ENCODE peak calls at places on chromosomes 16 and 17, in eight cellular contexts. Z is brain microvascular endothelial cell, Q is sigmoid colon, T is A549, J is GM12878, W is mucosa of descending colon, D is GM12865, U is ascending aorta. S is an unnamed sample.

GRCh38 chr16:20940864-20941634 is 40.5 kb downstream of the LYRM1 start:
- DNase-seq in Z (no peak), Q (no peak), T (no peak), J (no peak), W (no peak), D (no peak), U (no peak), S (no peak)

GRCh38 chr17:72171703-72172670 is 51.2 kb downstream of the SOX9 start:
- DNase-seq in Z (no peak), Q (no peak), T (no peak), J (no peak), W (no peak), D (no peak), U (no peak), S (no peak)

GRCh38 chr17:5883775-5884665 is 186.2 kb upstream of the WSCD1 start:
- DNase-seq in Z (no peak), Q (no peak), T (no peak), J (no peak), W (no peak), D (no peak), U (no peak), S (no peak)

GRCh38 chr17:7887038-7887481 is 1.5 kb upstream of the CHD3 start:
- DNase-seq in Z (no peak), Q (no peak), T (no peak), J (no peak), W (peak), D (no peak), U (no peak), S (no peak)

GRCh38 chr17:28725166-28725659 is 820 bp downstream of the TLCD1 start:
- DNase-seq in Z (peak), Q (peak), T (peak), J (no peak), W (no peak), D (peak), U (no peak), S (no peak)

GRCh38 chr16:83903739-83904138 is 4.8 kb downstream of the MLYCD start:
- DNase-seq in Z (no peak), Q (peak), T (no peak), J (no peak), W (no peak), D (no peak), U (no peak), S (no peak)

GRCh38 chr16:73126453-73126853 is 78.5 kb upstream of the ZFHX3 start:
- DNase-seq in Z (peak), Q (peak), T (no peak), J (no peak), W (no peak), D (no peak), U (no peak), S (no peak)

GRCh38 chr17:6231886-6232767 is 161.9 kb downstream of the WSCD1 start:
- DNase-seq in Z (no peak), Q (no peak), T (peak), J (no peak), W (no peak), D (no peak), U (no peak), S (no peak)

GRCh38 chr16:73196670-73197069 is 148.7 kb upstream of the ZFHX3 start:
- DNase-seq in Z (peak), Q (peak), T (peak), J (peak), W (peak), D (peak), U (no peak), S (peak)

GRCh38 chr16:58393138-58393504 is 850 bp downstream of the GINS3 start:
- DNase-seq in Z (no peak), Q (no peak), T (peak), J (no peak), W (peak), D (peak), U (no peak), S (no peak)

GRCh38 chr16:85026696-85027095 is 899 bp upstream of the KIAA0513 start:
- DNase-seq in Z (no peak), Q (no peak), T (no peak), J (no peak), W (no peak), D (no peak), U (no peak), S (no peak)
- H3K4me3 ChIP-seq in Z (peak), Q (peak), T (peak), J (peak), W (peak), D (peak), U (peak), S (peak)

GRCh38 chr17:43907425-43907981 is at the start of gene MPP2:
- DNase-seq in Z (peak), Q (peak), T (peak), J (no peak), W (peak), D (peak), U (no peak), S (no peak)
- TF ChIP-seq CTCF in Z (peak), Q (peak), T (no peak), J (no peak), W (no peak), D (no peak), U (no peak), S (no peak)

GRCh38 chr17:50053654-50053960 is 2.3 kb upstream of the ITGA3 start:
- DNase-seq in Z (no peak), Q (no peak), T (no peak), J (no peak), W (no peak), D (no peak), U (no peak), S (no peak)
- H3K4me3 ChIP-seq in Z (no peak), Q (no peak), T (no peak), J (no peak), W (no peak), D (no peak), U (no peak), S (no peak)

GRCh38 chr16:81140930-81141780 is 45.0 kb upstream of the GCSH start:
- DNase-seq in Z (no peak), Q (no peak), T (no peak), J (no peak), W (no peak), D (no peak), U (no peak), S (no peak)
- TF ChIP-seq CTCF in Z (peak), Q (no peak), T (peak), J (peak), W (no peak), D (peak), U (no peak), S (peak)

DNA sequence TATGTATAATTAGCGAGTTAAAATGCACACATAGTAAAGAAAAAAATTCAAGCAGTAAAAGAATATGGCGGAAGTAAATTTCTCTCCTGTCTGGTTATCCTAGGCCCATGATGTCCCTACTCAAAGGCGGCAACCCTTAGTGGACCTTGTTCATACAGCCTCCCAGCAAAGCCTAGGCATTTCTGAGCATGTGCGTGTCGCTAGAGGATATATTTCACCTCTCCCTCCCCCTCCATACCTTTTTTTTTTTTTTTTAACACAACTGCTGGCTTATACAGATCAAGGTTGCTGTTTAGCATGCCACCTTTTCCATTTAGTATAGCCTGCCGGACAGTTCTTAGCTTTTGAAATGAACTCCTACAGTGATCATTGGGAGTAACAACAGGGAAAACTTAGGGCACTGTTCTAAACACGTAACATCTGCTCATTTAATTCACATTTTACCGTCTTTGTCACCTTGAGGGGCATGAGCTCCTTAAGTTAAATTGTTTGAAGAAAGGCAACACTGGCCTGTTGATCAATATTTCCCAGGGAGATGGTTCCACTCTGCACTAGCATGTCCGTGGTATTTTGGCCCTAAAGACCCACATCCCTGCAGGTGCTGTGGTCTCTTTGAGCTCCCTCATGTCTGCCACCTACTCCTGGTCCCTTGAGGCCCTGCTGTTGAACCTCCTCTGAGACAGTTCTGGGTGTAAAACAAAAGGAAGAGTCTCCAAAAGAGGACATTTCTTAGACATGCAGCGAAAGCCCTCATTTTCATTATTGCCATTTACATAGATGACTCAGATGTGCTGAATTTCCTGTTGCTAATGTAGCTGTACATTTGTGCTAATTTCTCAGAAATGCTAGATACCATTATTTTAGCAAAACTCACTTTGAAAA is 4.1 kb upstream of the TNFRSF13B start:
- DNase-seq in Z (no peak), Q (no peak), T (no peak), J (peak), W (no peak), D (peak), U (no peak), S (peak)
- H3K4me3 ChIP-seq in Z (no peak), Q (no peak), T (no peak), J (peak), W (no peak), D (peak), U (no peak), S (peak)

GRCh38 chr17:73594598-73594997 is 49.6 kb downstream of the SDK2 start:
- DNase-seq in Z (no peak), Q (no peak), T (no peak), J (no peak), W (no peak), D (no peak), U (no peak), S (no peak)

GRCh38 chr17:73594025-73594424 is 50.2 kb downstream of the SDK2 start:
- DNase-seq in Z (no peak), Q (no peak), T (no peak), J (no peak), W (no peak), D (no peak), U (no peak), S (no peak)

GRCh38 chr17:73593249-73593965 is 50.8 kb downstream of the SDK2 start:
- DNase-seq in Z (no peak), Q (no peak), T (no peak), J (no peak), W (no peak), D (no peak), U (no peak), S (no peak)

GRCh38 chr17:73595931-73596330 is 48.3 kb downstream of the SDK2 start:
- DNase-seq in Z (no peak), Q (no peak), T (no peak), J (no peak), W (no peak), D (no peak), U (no peak), S (no peak)

GRCh38 chr17:73595068-73595865 is 49.0 kb downstream of the SDK2 start:
- DNase-seq in Z (no peak), Q (no peak), T (peak), J (no peak), W (peak), D (peak), U (no peak), S (no peak)
- TF ChIP-seq CTCF in Z (no peak), Q (no peak), T (peak), J (no peak), W (no peak), D (peak), U (peak), S (peak)

GRCh38 chr16:56643080-56643778 is 4.8 kb downstream of the MT1A start:
- DNase-seq in Z (no peak), Q (peak), T (peak), J (no peak), W (peak), D (peak), U (peak), S (no peak)
- H3K4me3 ChIP-seq in Z (peak), Q (peak), T (peak), J (no peak), W (no peak), D (no peak), U (peak), S (no peak)

DNA sequence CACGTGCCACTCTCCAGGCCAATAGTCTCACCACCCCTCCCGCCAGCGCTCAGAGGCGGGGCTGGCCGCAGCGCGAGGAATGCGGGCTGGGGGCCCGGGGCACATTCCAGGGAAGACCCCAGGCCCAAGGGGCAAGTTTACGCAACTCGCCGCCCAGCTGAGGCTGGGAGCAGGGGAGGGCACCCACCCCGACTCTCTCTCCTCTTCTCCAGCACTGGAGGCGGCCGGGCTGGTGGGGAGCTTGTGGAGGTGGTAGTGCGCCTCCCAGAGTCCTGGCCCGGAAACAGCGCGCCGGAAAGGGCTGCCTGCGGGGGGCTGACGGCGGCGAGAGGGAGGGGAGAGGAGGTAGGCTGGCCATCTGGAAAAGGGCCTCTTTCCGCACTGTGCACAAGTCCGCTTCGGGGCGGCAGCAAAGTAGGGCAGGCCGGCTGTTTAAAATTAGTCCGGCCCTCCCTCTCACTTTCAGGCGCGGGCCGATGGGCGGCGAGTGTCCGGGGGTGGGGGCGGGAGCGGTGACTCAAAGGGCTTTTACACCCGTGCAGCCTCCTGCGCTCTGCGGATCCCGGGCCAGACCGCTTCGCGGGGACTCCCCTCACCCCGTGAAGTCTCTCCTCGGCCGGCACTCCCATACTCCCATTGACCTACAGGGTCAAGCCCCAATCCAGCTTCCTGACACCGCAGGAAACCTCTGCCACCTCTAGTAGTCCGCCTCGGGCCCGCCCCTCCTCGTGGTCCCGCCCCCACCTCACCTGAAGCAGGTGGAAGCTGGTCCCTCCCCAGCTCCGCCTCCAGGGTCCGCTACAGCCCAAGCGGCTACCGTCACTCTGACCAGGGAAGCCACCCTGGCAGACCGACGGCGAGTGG is 968 bp downstream of the FHOD1 start:
- DNase-seq in Z (peak), Q (peak), T (peak), J (no peak), W (peak), D (peak), U (no peak), S (peak)
- TF ChIP-seq CTCF in Z (peak), Q (peak), T (peak), J (peak), W (no peak), D (peak), U (peak), S (peak)

DNA sequence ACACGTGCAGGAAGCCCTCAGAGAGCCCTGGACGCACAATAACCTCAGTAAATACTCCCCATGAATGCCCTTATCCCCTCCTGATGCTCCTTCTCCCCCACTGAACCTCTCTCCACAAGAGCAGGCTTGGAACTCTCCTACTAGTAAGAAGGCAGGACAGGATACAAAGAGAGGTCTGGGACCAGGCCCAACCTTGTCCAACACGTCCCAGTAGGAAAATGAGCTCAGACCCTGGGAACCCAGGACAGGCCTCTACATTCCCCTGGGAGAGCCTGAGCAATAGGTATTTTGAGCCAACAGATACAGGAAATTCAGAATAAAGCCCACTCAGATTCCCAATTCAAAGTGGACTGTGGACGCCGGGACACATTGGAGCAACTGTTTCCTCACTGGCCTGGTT is 19.2 kb downstream of the ZNF423 start:
- DNase-seq in Z (no peak), Q (no peak), T (no peak), J (no peak), W (no peak), D (no peak), U (no peak), S (no peak)
- H3K4me3 ChIP-seq in Z (no peak), Q (no peak), T (no peak), J (no peak), W (no peak), D (no peak), U (no peak), S (no peak)

GRCh38 chr17:79126139-79126538 is 51.5 kb downstream of the ENGASE start:
- DNase-seq in Z (no peak), Q (no peak), T (no peak), J (no peak), W (peak), D (no peak), U (no peak), S (no peak)
- TF ChIP-seq CTCF in Z (peak), Q (no peak), T (peak), J (no peak), W (no peak), D (peak), U (no peak), S (no peak)

S was measured in GM12864.